ENCODE peak calls at places on chromosome 3, in ten cellular contexts. One of them, this sample, is unnamed.

GRCh38 chr3:196979545-196979944 is 10.9 kb upstream of the PIGZ start:
- DNase-seq in T-helper 1 cell: no peak
- DNase-seq in Peyer's patch: no peak
- DNase-seq in EL: no peak
- DNase-seq in mucosa of gallbladder: no peak
- DNase-seq in left ventricle myocardium superior: no peak
- DNase-seq in SHP77: no peak
- DNase-seq in fibroblast of gingiva: peak; percentile 89
- DNase-seq in stimulated activated CD4-positive, alpha-beta T cell treated with anti-CD3 and anti-CD28 coated beads, Interleukin-15, amount 100 ng/mL, for 24 hours: no peak
- DNase-seq in occipital lobe: no peak
- DNase-seq in this sample: peak; percentile 23

GRCh38 chr3:39784922-39785321 is 24.5 kb upstream of the MYRIP start:
- DNase-seq in mucosa of gallbladder: no peak
- DNase-seq in left ventricle myocardium superior: no peak
- DNase-seq in EL: no peak
- DNase-seq in SHP77: no peak
- DNase-seq in Peyer's patch: no peak
- DNase-seq in occipital lobe: no peak
- DNase-seq in stimulated activated CD4-positive, alpha-beta T cell treated with anti-CD3 and anti-CD28 coated beads, Interleukin-15, amount 100 ng/mL, for 24 hours: no peak
- DNase-seq in fibroblast of gingiva: no peak
- DNase-seq in T-helper 1 cell: no peak
- DNase-seq in this sample: no peak

GRCh38 chr3:126480251-126480650 is 4.6 kb upstream of the ZXDC start:
- DNase-seq in T-helper 1 cell: no peak
- DNase-seq in SHP77: no peak
- DNase-seq in occipital lobe: no peak
- DNase-seq in mucosa of gallbladder: no peak
- DNase-seq in Peyer's patch: no peak
- DNase-seq in left ventricle myocardium superior: no peak
- DNase-seq in fibroblast of gingiva: no peak
- DNase-seq in EL: no peak
- DNase-seq in stimulated activated CD4-positive, alpha-beta T cell treated with anti-CD3 and anti-CD28 coated beads, Interleukin-15, amount 100 ng/mL, for 24 hours: no peak
- DNase-seq in this sample: peak; percentile 69

GRCh38 chr3:16950845-16951244 is 66.1 kb downstream of the PLCL2 start:
- DNase-seq in mucosa of gallbladder: no peak
- DNase-seq in left ventricle myocardium superior: no peak
- DNase-seq in stimulated activated CD4-positive, alpha-beta T cell treated with anti-CD3 and anti-CD28 coated beads, Interleukin-15, amount 100 ng/mL, for 24 hours: no peak
- DNase-seq in T-helper 1 cell: no peak
- DNase-seq in SHP77: no peak
- DNase-seq in fibroblast of gingiva: no peak
- DNase-seq in EL: no peak
- DNase-seq in Peyer's patch: no peak
- DNase-seq in occipital lobe: no peak
- DNase-seq in this sample: no peak

GRCh38 chr3:59425942-59426341 is 376.1 kb upstream of the CFAP20DC start:
- DNase-seq in T-helper 1 cell: peak; percentile 23
- DNase-seq in mucosa of gallbladder: no peak
- DNase-seq in stimulated activated CD4-positive, alpha-beta T cell treated with anti-CD3 and anti-CD28 coated beads, Interleukin-15, amount 100 ng/mL, for 24 hours: peak; percentile 65
- DNase-seq in occipital lobe: no peak
- DNase-seq in left ventricle myocardium superior: no peak
- DNase-seq in Peyer's patch: no peak
- DNase-seq in EL: no peak
- DNase-seq in fibroblast of gingiva: no peak
- DNase-seq in SHP77: no peak
- DNase-seq in this sample: no peak

GRCh38 chr3:69087030-69087791 is 2.5 kb downstream of the ARL6IP5 start:
- DNase-seq in T-helper 1 cell: no peak
- DNase-seq in EL: no peak
- DNase-seq in mucosa of gallbladder: no peak
- DNase-seq in Peyer's patch: no peak
- DNase-seq in SHP77: no peak
- DNase-seq in left ventricle myocardium superior: no peak
- DNase-seq in fibroblast of gingiva: no peak
- DNase-seq in stimulated activated CD4-positive, alpha-beta T cell treated with anti-CD3 and anti-CD28 coated beads, Interleukin-15, amount 100 ng/mL, for 24 hours: no peak
- DNase-seq in occipital lobe: no peak
- DNase-seq in this sample: no peak

GRCh38 chr3:120682095-120682681 is at the start of gene HGD:
- DNase-seq in EL: no peak
- DNase-seq in fibroblast of gingiva: no peak
- DNase-seq in left ventricle myocardium superior: no peak
- DNase-seq in SHP77: no peak
- DNase-seq in stimulated activated CD4-positive, alpha-beta T cell treated with anti-CD3 and anti-CD28 coated beads, Interleukin-15, amount 100 ng/mL, for 24 hours: no peak
- DNase-seq in occipital lobe: no peak
- DNase-seq in Peyer's patch: no peak
- DNase-seq in T-helper 1 cell: no peak
- DNase-seq in mucosa of gallbladder: peak; percentile 62
- DNase-seq in this sample: no peak

GRCh38 chr3:113132571-113132996 is 78.8 kb upstream of the BOC start:
- DNase-seq in mucosa of gallbladder: no peak
- DNase-seq in stimulated activated CD4-positive, alpha-beta T cell treated with anti-CD3 and anti-CD28 coated beads, Interleukin-15, amount 100 ng/mL, for 24 hours: no peak
- DNase-seq in occipital lobe: no peak
- DNase-seq in left ventricle myocardium superior: no peak
- DNase-seq in SHP77: no peak
- DNase-seq in fibroblast of gingiva: peak; percentile 60
- DNase-seq in EL: peak; percentile 72
- DNase-seq in T-helper 1 cell: no peak
- DNase-seq in Peyer's patch: no peak
- DNase-seq in this sample: no peak

GRCh38 chr3:45306406-45307008 is 80.4 kb upstream of the TMEM158 start:
- DNase-seq in mucosa of gallbladder: no peak
- DNase-seq in T-helper 1 cell: peak; percentile 1
- DNase-seq in EL: no peak
- DNase-seq in stimulated activated CD4-positive, alpha-beta T cell treated with anti-CD3 and anti-CD28 coated beads, Interleukin-15, amount 100 ng/mL, for 24 hours: no peak
- DNase-seq in fibroblast of gingiva: no peak
- DNase-seq in left ventricle myocardium superior: no peak
- DNase-seq in Peyer's patch: no peak
- DNase-seq in occipital lobe: no peak
- DNase-seq in SHP77: no peak
- DNase-seq in this sample: no peak

GRCh38 chr3:149462653-149463052 is 11.8 kb upstream of the TM4SF4 start:
- DNase-seq in occipital lobe: no peak
- DNase-seq in EL: peak; percentile 76
- DNase-seq in T-helper 1 cell: no peak
- DNase-seq in Peyer's patch: no peak
- DNase-seq in stimulated activated CD4-positive, alpha-beta T cell treated with anti-CD3 and anti-CD28 coated beads, Interleukin-15, amount 100 ng/mL, for 24 hours: no peak
- DNase-seq in left ventricle myocardium superior: no peak
- DNase-seq in SHP77: no peak
- DNase-seq in fibroblast of gingiva: peak; percentile 34
- DNase-seq in mucosa of gallbladder: no peak
- DNase-seq in this sample: no peak

GRCh38 chr3:159669024-159669476 is 319.6 kb upstream of the IL12A start:
- DNase-seq in Peyer's patch: no peak
- DNase-seq in mucosa of gallbladder: peak; percentile 20
- DNase-seq in EL: peak; percentile 40
- DNase-seq in SHP77: peak; percentile 3
- DNase-seq in fibroblast of gingiva: peak; percentile 6
- DNase-seq in stimulated activated CD4-positive, alpha-beta T cell treated with anti-CD3 and anti-CD28 coated beads, Interleukin-15, amount 100 ng/mL, for 24 hours: no peak
- DNase-seq in left ventricle myocardium superior: no peak
- DNase-seq in T-helper 1 cell: no peak
- DNase-seq in occipital lobe: no peak
- DNase-seq in this sample: no peak

GRCh38 chr3:197959500-197959890 is 522 bp upstream of the LMLN start:
- DNase-seq in T-helper 1 cell: no peak
- DNase-seq in fibroblast of gingiva: no peak
- DNase-seq in stimulated activated CD4-positive, alpha-beta T cell treated with anti-CD3 and anti-CD28 coated beads, Interleukin-15, amount 100 ng/mL, for 24 hours: no peak
- DNase-seq in SHP77: no peak
- DNase-seq in EL: no peak
- DNase-seq in occipital lobe: no peak
- DNase-seq in left ventricle myocardium superior: no peak
- DNase-seq in mucosa of gallbladder: no peak
- DNase-seq in Peyer's patch: no peak
- DNase-seq in this sample: no peak

This sample was measured in spleen.